ENCODE peak calls at places on chromosomes 1 and 21, in nine cellular contexts. Y is lower leg skin; P is upper lobe of right lung; R is activated CD4-positive, alpha-beta T cell treated with anti-CD3 and anti-CD28 coated beads, Interleukin-2, amount 50 U/mL, for 24 hours; K is amniotic stem cell; C is stimulated activated CD8-positive, alpha-beta memory T cell treated with anti-CD3 and anti-CD28 coated beads, Interleukin-7, amount 100 ng/mL, for 48 hours; O is HEK293T; Q is H1; W is effector memory CD8-positive, alpha-beta T cell. A is an unnamed sample.

GRCh38 chr1:180881806-180882509 is 30.7 kb upstream of the KIAA1614 start:
- DNase-seq in Y (no peak), P (no peak), R (no peak), K (peak; percentile 59), C (no peak), O (peak; percentile 60), Q (no peak), W (no peak), A (peak; percentile 84)

GRCh38 chr21:33815153-33815707 is 100.4 kb downstream of the ATP5PO start:
- DNase-seq in Y (no peak), P (no peak), R (no peak), K (no peak), C (no peak), O (no peak), Q (no peak), W (no peak), A (no peak)

GRCh38 chr1:67524143-67525052 is 94.2 kb upstream of the SERBP1 start:
- DNase-seq in Y (peak; percentile 35), P (no peak), R (no peak), K (no peak), C (no peak), O (no peak), Q (no peak), W (no peak), A (no peak)

GRCh38 chr1:243930822-243931671 is 81.0 kb upstream of the AKT3 start:
- DNase-seq in Y (no peak), P (no peak), R (no peak), K (no peak), C (no peak), O (no peak), Q (no peak), W (no peak), A (no peak)

GRCh38 chr1:42430751-42431150 is 25.1 kb downstream of the ZMYND12 start:
- DNase-seq in Y (no peak), P (no peak), R (no peak), K (no peak), C (no peak), O (no peak), Q (no peak), W (no peak), A (no peak)

GRCh38 chr1:17966341-17966740 is 141.3 kb upstream of the IGSF21 start:
- DNase-seq in Y (no peak), P (no peak), R (no peak), K (no peak), C (no peak), O (no peak), Q (no peak), W (no peak), A (no peak)

GRCh38 chr1:33277488-33278084 is 21.3 kb downstream of the ZNF362 start:
- DNase-seq in Y (no peak), P (peak; percentile 52), R (no peak), K (no peak), C (no peak), O (no peak), Q (no peak), W (no peak), A (no peak)

GRCh38 chr1:29586215-29586614 is 349.9 kb downstream of the PTPRU start:
- DNase-seq in Y (no peak), P (no peak), R (no peak), K (no peak), C (no peak), O (no peak), Q (no peak), W (no peak), A (no peak)

GRCh38 chr1:203968728-203969127 is 104.2 kb upstream of the SOX13 start:
- DNase-seq in Y (peak; percentile 18), P (no peak), R (no peak), K (no peak), C (no peak), O (no peak), Q (no peak), W (no peak), A (no peak)

GRCh38 chr1:119449964-119450363 is 35.0 kb downstream of the HSD3B2 start:
- DNase-seq in Y (no peak), P (no peak), R (no peak), K (no peak), C (no peak), O (no peak), Q (peak; percentile 25), W (no peak), A (peak; percentile 7)

GRCh38 chr21:32414579-32415358 is 2.3 kb downstream of the EVA1C start:
- DNase-seq in Y (no peak), P (no peak), R (no peak), K (no peak), C (no peak), O (no peak), Q (no peak), W (no peak), A (no peak)

GRCh38 chr1:8137406-8138244 is 111.5 kb upstream of the ERRFI1 start:
- DNase-seq in Y (peak; percentile 60), P (no peak), R (no peak), K (peak; percentile 85), C (no peak), O (no peak), Q (no peak), W (no peak), A (peak; percentile 93)

GRCh38 chr1:95974586-95974985 is 740.6 kb downstream of the RWDD3 start:
- DNase-seq in Y (no peak), P (no peak), R (no peak), K (no peak), C (no peak), O (no peak), Q (peak; percentile 3), W (no peak), A (no peak)

GRCh38 chr1:226990133-226990716 is 50.1 kb downstream of the COQ8A start:
- DNase-seq in Y (no peak), P (no peak), R (peak; percentile 24), K (no peak), C (peak; percentile 44), O (peak; percentile 17), Q (no peak), W (no peak), A (no peak)

A was measured in cerebellar cortex.